ENCODE peak calls at places on chromosomes 3 and 15, in eight cellular contexts. W is HCT116, G is OCI-LY7, U is PC-3, D is SK-N-SH, R is hepatocyte, T is GM23248, S is neural progenitor cell. Z is an unnamed sample.
A peak's percentile ranks its signal among the peaks of the same experiment; 100 is the strongest.

GRCh38 chr3:173589116-173589515 is 191.6 kb downstream of the NLGN1 start:
- DNase-seq in S (no peak), D (no peak), T (no peak), R (no peak), G (no peak), W (no peak), U (no peak), Z (no peak)

GRCh38 chr3:45832691-45833090 is 9.2 kb downstream of the LZTFL1 start:
- DNase-seq in R (peak; percentile 34), G (peak; percentile 20), T (peak; percentile 10), W (peak; percentile 21), U (peak; percentile 63), S (peak; percentile 27), D (peak; percentile 25), Z (peak; percentile 45)

GRCh38 chr15:24966364-24967103 is 11.7 kb downstream of the SNRPN start:
- DNase-seq in T (no peak), G (no peak), R (no peak), S (no peak), U (peak; percentile 49), D (no peak), W (no peak), Z (no peak)

GRCh38 chr15:90482124-90483011 is 47.4 kb upstream of the CRTC3 start:
- DNase-seq in W (peak; percentile 34), R (peak; percentile 67), G (peak; percentile 60), S (peak; percentile 59), U (peak; percentile 71), D (peak; percentile 54), T (peak; percentile 67), Z (peak; percentile 67)

GRCh38 chr3:30596161-30596560 is 10.2 kb upstream of the TGFBR2 start:
- DNase-seq in S (no peak), G (no peak), T (peak; percentile 35), R (peak; percentile 28), U (peak; percentile 82), W (peak; percentile 56), D (no peak), Z (no peak)

GRCh38 chr15:41827290-41827879 is 507 bp upstream of the JMJD7 start:
- DNase-seq in S (peak; percentile 56), W (no peak), T (no peak), U (no peak), G (peak; percentile 26), R (peak; percentile 56), D (no peak), Z (peak; percentile 63)

GRCh38 chr3:11567516-11568467 is 75.9 kb downstream of the VGLL4 start:
- DNase-seq in G (no peak), W (peak; percentile 80), T (peak; percentile 97), S (no peak), R (no peak), U (peak; percentile 97), D (no peak), Z (no peak)

GRCh38 chr3:28279770-28280169 is 38.4 kb downstream of the CMC1 start:
- DNase-seq in S (no peak), G (no peak), D (no peak), T (no peak), U (no peak), W (no peak), R (no peak), Z (no peak)

GRCh38 chr15:31255732-31256384 is 70.8 kb upstream of the KLF13 start:
- DNase-seq in T (no peak), G (peak; percentile 61), D (no peak), R (no peak), W (no peak), U (no peak), S (no peak), Z (no peak)

GRCh38 chr3:112973325-112974177 is 1.4 kb downstream of the CD200R1 start:
- DNase-seq in R (no peak), D (no peak), S (no peak), W (no peak), U (no peak), G (no peak), T (no peak), Z (no peak)

GRCh38 chr3:129492691-129493090 is 35.7 kb upstream of the RHO start:
- DNase-seq in R (no peak), D (no peak), G (no peak), W (no peak), T (no peak), S (no peak), U (no peak), Z (no peak)

GRCh38 chr3:68447885-68448284 is 484.5 kb downstream of the TAFA4 start:
- DNase-seq in R (no peak), S (peak; percentile 15), G (no peak), D (no peak), T (no peak), W (no peak), U (no peak), Z (peak; percentile 24)

GRCh38 chr15:61888074-61888780 is 172.0 kb downstream of the VPS13C start:
- DNase-seq in D (no peak), S (no peak), R (no peak), U (peak; percentile 37), W (no peak), T (no peak), G (no peak), Z (no peak)

GRCh38 chr15:63634154-63634553 is 37.0 kb downstream of the FBXL22 start:
- DNase-seq in S (no peak), W (no peak), D (no peak), U (no peak), G (no peak), R (no peak), T (no peak), Z (no peak)

GRCh38 chr15:63636518-63637061 is 39.4 kb downstream of the FBXL22 start:
- DNase-seq in W (no peak), G (no peak), D (no peak), T (no peak), U (no peak), R (no peak), S (no peak), Z (no peak)

GRCh38 chr15:63630036-63630751 is 33.0 kb downstream of the FBXL22 start:
- DNase-seq in W (no peak), G (no peak), U (no peak), T (no peak), R (no peak), S (no peak), D (no peak), Z (no peak)

GRCh38 chr15:63628123-63628822 is 31.1 kb downstream of the FBXL22 start:
- DNase-seq in T (no peak), D (no peak), U (no peak), S (no peak), G (no peak), W (no peak), R (no peak), Z (no peak)

GRCh38 chr15:63633312-63633711 is 36.1 kb downstream of the FBXL22 start:
- DNase-seq in G (no peak), S (no peak), U (no peak), R (no peak), W (no peak), T (no peak), D (no peak), Z (no peak)
- H3K36me3 ChIP-seq in G (peaks cover 81% of the 10 kb centered on the region), S (peaks cover 9% of the 10 kb centered on the region), U (peaks cover 11% of the 10 kb centered on the region), R (no peaks in the 10 kb centered on the region), W (peaks cover 4% of the 10 kb centered on the region), T (peaks cover 37% of the 10 kb centered on the region), D (peaks cover 75% of the 10 kb centered on the region), Z (peaks cover 6% of the 10 kb centered on the region)

GRCh38 chr3:43699864-43700263 is 9.1 kb downstream of the ABHD5 start:
- DNase-seq in S (peak; percentile 10), R (no peak), G (peak; percentile 44), W (no peak), D (peak; percentile 8), U (peak; percentile 63), T (peak; percentile 25), Z (peak; percentile 46)
- TF ChIP-seq EZH2phosphoT487 in S (no peak), R (no peak), G (no peak), W (no peak), D (no peak), U (no peak), T (no peak), Z (no peak)

DNA sequence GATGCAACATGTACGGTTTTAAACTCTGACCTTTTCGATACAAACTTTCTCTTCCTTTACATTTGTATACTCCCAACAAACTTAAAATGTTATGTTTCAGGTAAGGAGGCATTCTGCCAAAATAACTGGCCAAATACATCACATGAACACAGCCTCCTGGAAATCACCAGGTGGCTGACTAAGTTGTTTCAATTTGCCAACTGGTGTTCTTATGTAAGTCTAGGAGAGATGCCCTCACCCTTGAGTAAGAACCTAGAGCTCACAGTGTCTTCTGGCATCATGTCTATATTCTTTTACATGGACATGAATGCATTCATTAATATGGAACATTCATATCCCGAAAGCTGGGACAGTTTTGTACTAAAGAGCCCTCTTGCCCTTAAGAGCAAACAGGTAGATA is 341.1 kb upstream of the NR2F2 start:
- DNase-seq in D (no peak), S (no peak), R (no peak), U (no peak), W (no peak), G (no peak), T (no peak), Z (no peak)
- H3K36me3 ChIP-seq in D (no peaks in the 10 kb centered on the region), S (no peaks in the 10 kb centered on the region), R (no peaks in the 10 kb centered on the region), U (no peaks in the 10 kb centered on the region), W (no peaks in the 10 kb centered on the region), G (no peaks in the 10 kb centered on the region), T (no peaks in the 10 kb centered on the region), Z (no peaks in the 10 kb centered on the region)

GRCh38 chr15:77398927-77399326 is 21.0 kb downstream of the PEAK1 start:
- DNase-seq in S (no peak), G (no peak), D (no peak), T (no peak), U (no peak), R (no peak), W (no peak), Z (no peak)

GRCh38 chr15:77395013-77395774 is 24.7 kb downstream of the PEAK1 start:
- DNase-seq in W (no peak), D (no peak), S (no peak), U (no peak), T (no peak), R (no peak), G (no peak), Z (no peak)

GRCh38 chr15:77400258-77400657 is 19.6 kb downstream of the PEAK1 start:
- DNase-seq in G (no peak), S (no peak), U (no peak), R (no peak), T (no peak), D (no peak), W (no peak), Z (no peak)

GRCh38 chr15:77393471-77393840 is 26.4 kb downstream of the PEAK1 start:
- DNase-seq in R (no peak), W (no peak), S (no peak), D (no peak), U (no peak), G (no peak), T (peak; percentile 74), Z (no peak)

GRCh38 chr15:77396692-77397091 is 23.2 kb downstream of the PEAK1 start:
- DNase-seq in U (no peak), T (no peak), S (no peak), R (no peak), D (no peak), G (no peak), W (no peak), Z (no peak)
- TF ChIP-seq EZH2phosphoT487 in U (no peak), T (no peak), S (no peak), R (no peak), D (no peak), G (no peak), W (no peak), Z (no peak)